ENCODE peak calls at places on chromosomes 13 and 19, in four cellular contexts. S is K562, D is heart left ventricle, O is breast epithelium. B is an unnamed sample.

GRCh38 chr13:91241249-91241648 is 106.2 kb upstream of the MIR17HG start:
- DNase-seq in S (no peak), D (no peak), O (no peak), B (no peak)

GRCh38 chr13:112859817-112860190 is 109.2 kb upstream of the MCF2L start:
- DNase-seq in S (no peak), D (no peak), O (no peak), B (peak; percentile 65)

GRCh38 chr13:30111810-30112209 is 195.5 kb downstream of the KATNAL1 start:
- DNase-seq in S (peak; percentile 10), D (no peak), O (no peak), B (no peak)

GRCh38 chr13:102555914-102556553 is 40.8 kb upstream of the TPP2 start:
- DNase-seq in S (no peak), D (no peak), O (no peak), B (no peak)

GRCh38 chr19:18294467-18294864 is 13.0 kb upstream of the JUND start:
- DNase-seq in S (peak; percentile 31), D (no peak), O (no peak), B (no peak)

GRCh38 chr19:12555456-12555930 is 4.2 kb upstream of the ZNF564 start:
- DNase-seq in S (no peak), D (no peak), O (no peak), B (no peak)

GRCh38 chr13:95704510-95704909 is 27.6 kb downstream of the DNAJC3 start:
- DNase-seq in S (peak; percentile 14), D (no peak), O (no peak), B (no peak)

GRCh38 chr13:79126706-79127105 is 279.3 kb downstream of the RBM26 start:
- DNase-seq in S (no peak), D (no peak), O (no peak), B (no peak)

GRCh38 chr13:21138561-21138960 is 37.8 kb downstream of the SKA3 start:
- DNase-seq in S (no peak), D (no peak), O (no peak), B (no peak)

GRCh38 chr13:91904597-91904996 is 506.2 kb downstream of the GPC5 start:
- DNase-seq in S (no peak), D (no peak), O (no peak), B (no peak)

GRCh38 chr19:1156305-1156801 is 17.7 kb downstream of the SBNO2 start:
- DNase-seq in S (no peak), D (peak; percentile 13), O (no peak), B (no peak)

GRCh38 chr13:78638216-78638615 is 20.7 kb downstream of the OBI1 start:
- DNase-seq in S (no peak), D (no peak), O (no peak), B (no peak)

GRCh38 chr13:36819811-36820140 is 754 bp downstream of the RFXAP start:
- DNase-seq in S (peak; percentile 9), D (no peak), O (no peak), B (no peak)

GRCh38 chr13:114017028-114017630 is 43.3 kb upstream of the C13orf46 start:
- DNase-seq in S (no peak), D (no peak), O (no peak), B (no peak)

GRCh38 chr13:41344358-41344757 is 33.3 kb downstream of the NAA16 start:
- DNase-seq in S (no peak), D (no peak), O (no peak), B (no peak)

GRCh38 chr19:50659318-50660082 is 10.3 kb downstream of the C19orf81 start:
- DNase-seq in S (no peak), D (no peak), O (no peak), B (no peak)
- TF ChIP-seq POLR2A in S (no peak), D (no peak), O (no peak), B (no peak)

DNA sequence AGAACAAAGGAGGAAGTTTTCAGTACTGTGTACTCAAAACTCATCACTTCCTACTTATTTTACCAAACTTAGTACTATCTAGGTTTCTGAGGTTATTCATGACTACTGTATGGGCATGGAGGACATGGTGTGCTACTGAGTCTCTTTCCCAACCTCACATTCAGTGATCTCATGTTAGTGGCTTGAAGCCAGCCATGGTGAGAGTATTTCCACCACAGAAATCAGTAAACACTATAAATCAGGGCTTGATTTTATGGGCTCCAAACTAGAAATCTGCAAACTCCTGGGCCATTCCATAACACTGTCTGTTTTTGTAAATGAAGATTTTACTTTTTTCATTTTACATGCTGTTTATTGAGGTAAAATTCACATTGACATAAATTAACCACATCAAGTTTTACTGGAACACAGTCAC is 19.7 kb downstream of the MED26 start:
- DNase-seq in S (no peak), D (no peak), O (no peak), B (peak; percentile 84)
- H3K4me1 ChIP-seq in S (peaks cover 27% of the 10 kb centered on the region), D (peaks cover 28% of the 10 kb centered on the region), O (no peaks in the 10 kb centered on the region), B (no peaks in the 10 kb centered on the region)

GRCh38 chr13:110644892-110645521 is 29.7 kb downstream of the NAXD start:
- DNase-seq in S (no peak), D (peak; percentile 62), O (peak; percentile 33), B (no peak)
- TF ChIP-seq POLR2A in S (no peak), D (no peak), O (no peak), B (no peak)

DNA sequence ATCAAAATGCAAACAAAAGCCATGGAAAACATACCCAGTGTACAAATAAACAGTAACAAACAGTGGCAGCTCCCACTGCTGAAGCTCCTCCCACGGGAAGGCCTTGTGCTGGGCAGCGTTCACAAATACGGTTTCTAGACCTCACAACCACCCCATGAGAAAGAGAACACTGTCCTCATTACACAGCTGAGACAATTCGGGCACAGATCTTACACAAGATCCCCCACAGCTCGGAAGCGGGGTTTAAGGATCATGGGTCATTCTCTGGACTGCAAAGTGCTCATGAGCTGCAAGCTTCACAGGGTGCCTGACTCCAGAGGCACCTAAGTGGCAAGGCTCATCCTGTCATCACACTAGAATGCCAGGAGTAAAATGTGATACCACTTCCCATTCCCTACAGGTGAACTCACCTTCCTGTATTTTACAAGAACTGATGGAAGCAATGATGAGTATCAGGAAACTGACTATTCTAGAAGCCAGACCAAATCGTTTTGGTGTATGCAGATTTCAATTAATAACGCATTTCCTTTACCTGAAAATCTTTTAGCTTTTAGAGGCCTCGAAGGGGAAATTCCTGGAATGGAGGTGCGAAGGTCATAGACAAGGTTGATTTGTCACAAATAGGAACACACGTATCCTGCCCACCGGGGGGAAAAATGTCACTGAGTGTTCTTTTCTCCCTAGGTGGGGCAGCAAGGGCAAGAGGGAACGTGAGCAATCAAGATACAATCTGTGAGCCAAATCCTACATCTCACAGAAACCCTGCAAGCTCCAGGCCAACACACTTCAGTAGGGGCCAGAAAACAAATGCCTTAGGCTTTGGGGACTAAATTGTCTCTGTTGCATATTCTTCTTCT is 41.2 kb downstream of the STK24 start:
- DNase-seq in S (no peak), D (no peak), O (no peak), B (no peak)
- H3K4me1 ChIP-seq in S (peaks cover 15% of the 10 kb centered on the region), D (peaks cover 26% of the 10 kb centered on the region), O (peaks cover 5% of the 10 kb centered on the region), B (peaks cover 69% of the 10 kb centered on the region)

GRCh38 chr19:52599241-52599640 is 29.2 kb downstream of the ZNF701 start:
- DNase-seq in S (no peak), D (no peak), O (no peak), B (no peak)

GRCh38 chr19:52603558-52604207 is 33.6 kb downstream of the ZNF701 start:
- DNase-seq in S (no peak), D (no peak), O (no peak), B (no peak)

GRCh38 chr19:52600639-52601024 is 30.5 kb downstream of the ZNF701 start:
- DNase-seq in S (no peak), D (no peak), O (no peak), B (no peak)

GRCh38 chr19:52602931-52603330 is 32.8 kb downstream of the ZNF701 start:
- DNase-seq in S (no peak), D (no peak), O (no peak), B (no peak)

GRCh38 chr19:52601025-52601973 is 31.2 kb downstream of the ZNF701 start:
- DNase-seq in S (peak; percentile 93), D (peak; percentile 94), O (peak; percentile 88), B (peak; percentile 93)
- TF ChIP-seq POLR2A in S (peak; percentile 85), D (no peak), O (no peak), B (no peak)

DNA sequence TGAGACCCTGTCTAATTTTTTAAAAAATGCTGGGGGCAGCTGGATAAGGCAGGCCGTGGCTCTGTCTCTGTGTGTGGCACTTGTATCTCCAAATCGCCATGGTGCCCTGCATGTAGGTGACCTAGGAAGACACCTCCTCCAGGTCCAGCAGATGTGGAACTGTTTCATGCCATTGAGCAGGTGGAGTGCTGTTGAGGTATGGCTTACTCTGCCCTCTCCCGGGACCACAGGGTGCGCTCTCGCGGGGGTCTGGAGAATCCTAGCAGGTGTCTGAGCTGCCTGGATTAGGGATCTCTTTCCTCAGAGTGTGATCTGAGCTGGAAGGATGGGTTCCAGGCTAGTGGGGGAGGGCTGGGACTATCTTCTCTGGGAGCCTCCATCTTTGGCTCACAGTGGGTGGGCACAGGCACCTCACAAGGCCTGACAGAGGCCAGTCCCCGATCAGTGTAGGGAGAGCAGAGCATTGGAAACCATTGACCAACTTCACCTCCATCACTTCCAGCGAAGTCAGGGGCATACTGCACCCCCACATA is 67.7 kb upstream of the TM9SF2 start:
- DNase-seq in S (no peak), D (no peak), O (no peak), B (no peak)
- H3K4me1 ChIP-seq in S (peaks cover 24% of the 10 kb centered on the region), D (no peaks in the 10 kb centered on the region), O (no peaks in the 10 kb centered on the region), B (peaks cover 21% of the 10 kb centered on the region)

GRCh38 chr13:33016414-33017409 is at the start of gene KL:
- DNase-seq in S (no peak), D (peak; percentile 37), O (no peak), B (no peak)
- TF ChIP-seq POLR2A in S (no peak), D (no peak), O (no peak), B (no peak)

GRCh38 chr13:71039440-71039839 is 827.6 kb downstream of the DACH1 start:
- DNase-seq in S (no peak), D (no peak), O (no peak), B (no peak)
- H3K4me1 ChIP-seq in S (no peaks in the 10 kb centered on the region), D (no peaks in the 10 kb centered on the region), O (no peaks in the 10 kb centered on the region), B (no peaks in the 10 kb centered on the region)

GRCh38 chr19:40576585-40577451 is at the start of gene SHKBP1:
- DNase-seq in S (peak; percentile 97), D (peak; percentile 96), O (peak; percentile 90), B (peak; percentile 89)
- TF ChIP-seq POLR2A in S (peak; percentile 72), D (no peak), O (peak; percentile 51), B (peak; percentile 32)

B was measured in tibial nerve.